ENCODE peak calls at places on chromosome 13, in four cellular contexts. Q is K562, W is suprapubic skin, N is HepG2. U is an unnamed sample.

GRCh38 chr13:22861958-22862466 is 318.8 kb upstream of the SGCG start:
- DNase-seq in Q (no peak), W (no peak), N (no peak), U (no peak)

GRCh38 chr13:99093997-99094396 is 106.7 kb upstream of the UBAC2 start:
- DNase-seq in Q (no peak), W (no peak), N (no peak), U (no peak)

GRCh38 chr13:78827471-78827870 is 168.5 kb upstream of the OBI1 start:
- DNase-seq in Q (no peak), W (no peak), N (no peak), U (no peak)

GRCh38 chr13:64662887-64663593 is 2567.1 kb downstream of the PCDH9 start:
- DNase-seq in Q (no peak), W (no peak), N (no peak), U (no peak)

GRCh38 chr13:28609936-28610335 is 49.0 kb upstream of the POMP start:
- DNase-seq in Q (no peak), W (no peak), N (no peak), U (no peak)

GRCh38 chr13:42561752-42562467 is 12.0 kb upstream of the TNFSF11 start:
- DNase-seq in Q (no peak), W (no peak), N (no peak), U (no peak)

GRCh38 chr13:77235456-77236022 is 91.4 kb downstream of the MYCBP2 start:
- DNase-seq in Q (peak), W (no peak), N (no peak), U (no peak)

GRCh38 chr13:42373048-42373812 is 101.3 kb downstream of the AKAP11 start:
- DNase-seq in Q (no peak), W (no peak), N (no peak), U (no peak)

GRCh38 chr13:98823442-98823841 is 71.0 kb upstream of the SLC15A1 start:
- DNase-seq in Q (no peak), W (no peak), N (no peak), U (no peak)

GRCh38 chr13:106318941-106319411 is 216.5 kb downstream of the EFNB2 start:
- DNase-seq in Q (no peak), W (no peak), N (no peak), U (no peak)

GRCh38 chr13:95050800-95051620 is 250.2 kb downstream of the ABCC4 start:
- DNase-seq in Q (no peak), W (no peak), N (no peak), U (no peak)

GRCh38 chr13:48879854-48880253 is 95.9 kb upstream of the FNDC3A start:
- DNase-seq in Q (no peak), W (no peak), N (no peak), U (no peak)

GRCh38 chr13:40653558-40654318 is 12.7 kb downstream of the FOXO1 start:
- DNase-seq in Q (no peak), W (no peak), N (no peak), U (no peak)

GRCh38 chr13:51801631-51802099 is 2.3 kb downstream of the DHRS12 start:
- DNase-seq in Q (no peak), W (no peak), N (no peak), U (peak)

GRCh38 chr13:81770868-81771505 is 1430.1 kb upstream of the SPRY2 start:
- DNase-seq in Q (no peak), W (no peak), N (no peak), U (no peak)

GRCh38 chr13:34207334-34207733 is 389.4 kb downstream of the RFC3 start:
- DNase-seq in Q (no peak), W (no peak), N (no peak), U (no peak)
- TF ChIP-seq POLR2AphosphoS5 in Q (no peak), W (no peak), N (no peak), U (no peak)

GRCh38 chr13:71867101-71867814 is at the start of gene DACH1:
- DNase-seq in Q (peak), W (peak), N (peak), U (peak)
- TF ChIP-seq POLR2AphosphoS5 in Q (no peak), W (no peak), N (no peak), U (peak)

DNA sequence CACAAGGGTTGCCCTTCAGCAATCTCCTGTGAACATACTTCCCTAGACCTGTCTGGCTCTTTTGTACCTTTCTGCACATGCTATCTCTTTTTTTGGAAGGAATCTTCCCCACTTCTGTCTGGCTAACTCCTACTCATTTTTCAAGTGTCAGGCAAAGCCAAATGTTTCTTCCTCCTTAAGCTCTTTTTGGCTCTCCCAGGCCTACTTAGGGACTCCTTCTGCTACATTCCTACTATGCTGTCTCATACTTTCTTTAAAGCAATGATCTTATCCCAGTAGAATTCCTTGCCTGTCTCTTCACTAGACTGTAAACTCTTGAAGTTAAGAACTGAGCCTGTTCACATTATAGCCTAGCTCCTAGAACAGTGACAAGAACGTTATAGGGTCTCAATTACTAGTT is 114.9 kb upstream of the WASF3 start:
- DNase-seq in Q (no peak), W (no peak), N (no peak), U (no peak)
- TF ChIP-seq POLR2AphosphoS5 in Q (no peak), W (no peak), N (no peak), U (no peak)

GRCh38 chr13:50323440-50324070 is 308.3 kb downstream of the KCNRG start:
- DNase-seq in Q (no peak), W (no peak), N (no peak), U (no peak)

GRCh38 chr13:50318887-50319286 is 303.6 kb downstream of the KCNRG start:
- DNase-seq in Q (peak), W (no peak), N (no peak), U (no peak)

GRCh38 chr13:50322006-50322405 is 306.8 kb downstream of the KCNRG start:
- DNase-seq in Q (no peak), W (no peak), N (no peak), U (no peak)

GRCh38 chr13:50319603-50320296 is 304.5 kb downstream of the KCNRG start:
- DNase-seq in Q (peak), W (no peak), N (peak), U (no peak)

GRCh38 chr13:50320297-50320862 is 305.1 kb downstream of the KCNRG start:
- DNase-seq in Q (no peak), W (no peak), N (peak), U (no peak)
- TF ChIP-seq POLR2AphosphoS5 in Q (no peak), W (no peak), N (no peak), U (no peak)

GRCh38 chr13:50410921-50411712 is 395.9 kb downstream of the KCNRG start:
- DNase-seq in Q (peak), W (no peak), N (peak), U (no peak)
- TF ChIP-seq POLR2AphosphoS5 in Q (peak), W (no peak), N (no peak), U (no peak)

GRCh38 chr13:45396548-45397095 is 21.6 kb downstream of the SLC25A30 start:
- DNase-seq in Q (no peak), W (no peak), N (no peak), U (no peak)
- TF ChIP-seq POLR2AphosphoS5 in Q (no peak), W (no peak), N (no peak), U (no peak)

DNA sequence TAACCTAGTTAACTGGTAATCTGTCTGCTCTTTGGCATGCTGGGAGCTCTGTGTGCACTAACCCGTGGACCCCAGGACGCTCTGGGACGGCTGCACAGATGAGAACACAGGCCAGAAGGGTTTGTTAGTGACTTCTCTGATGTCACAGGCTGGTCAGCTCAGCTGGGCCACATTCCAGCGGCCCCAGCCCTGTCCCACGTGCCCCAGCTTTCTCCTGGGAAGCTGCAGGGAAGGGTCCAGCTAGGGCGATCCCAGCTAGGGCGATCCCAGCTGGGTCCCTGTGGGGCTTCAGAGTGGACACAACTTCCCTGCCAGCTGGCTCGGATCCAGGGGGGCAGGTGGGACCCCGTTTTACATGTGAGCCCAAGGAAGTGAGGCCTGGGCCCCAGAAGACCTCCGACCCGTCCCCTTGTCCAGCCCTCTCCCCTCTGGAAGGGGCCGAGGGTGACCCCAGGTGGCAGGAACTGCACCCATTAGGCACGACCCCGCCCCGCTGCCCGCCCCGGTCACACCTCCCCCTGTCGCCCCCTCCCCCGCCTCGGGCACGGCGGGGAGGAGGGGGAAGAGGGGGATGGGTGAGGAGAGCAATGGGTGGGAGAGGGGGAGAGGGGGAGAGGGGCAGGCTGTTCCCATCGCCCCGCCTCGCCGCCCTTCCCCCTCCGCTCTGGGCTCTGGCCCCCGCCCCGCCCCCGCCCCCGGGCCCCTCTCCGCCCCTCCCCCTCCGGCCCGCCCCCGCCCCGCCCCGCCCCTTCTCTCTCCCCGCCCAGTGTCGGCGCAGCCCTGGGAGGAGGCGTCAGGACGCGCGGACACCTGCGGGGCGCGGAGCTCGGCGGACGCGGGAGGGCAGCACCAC is 75.2 kb upstream of the MCF2L start:
- DNase-seq in Q (peak), W (no peak), N (peak), U (peak)
- TF ChIP-seq POLR2AphosphoS5 in Q (no peak), W (no peak), N (peak), U (peak)

GRCh38 chr13:66948910-66949309 is 281.2 kb downstream of the PCDH9 start:
- DNase-seq in Q (no peak), W (no peak), N (no peak), U (no peak)

GRCh38 chr13:66952507-66952906 is 277.6 kb downstream of the PCDH9 start:
- DNase-seq in Q (no peak), W (no peak), N (no peak), U (no peak)

GRCh38 chr13:66950666-66951065 is 279.5 kb downstream of the PCDH9 start:
- DNase-seq in Q (no peak), W (no peak), N (no peak), U (no peak)

DNA sequence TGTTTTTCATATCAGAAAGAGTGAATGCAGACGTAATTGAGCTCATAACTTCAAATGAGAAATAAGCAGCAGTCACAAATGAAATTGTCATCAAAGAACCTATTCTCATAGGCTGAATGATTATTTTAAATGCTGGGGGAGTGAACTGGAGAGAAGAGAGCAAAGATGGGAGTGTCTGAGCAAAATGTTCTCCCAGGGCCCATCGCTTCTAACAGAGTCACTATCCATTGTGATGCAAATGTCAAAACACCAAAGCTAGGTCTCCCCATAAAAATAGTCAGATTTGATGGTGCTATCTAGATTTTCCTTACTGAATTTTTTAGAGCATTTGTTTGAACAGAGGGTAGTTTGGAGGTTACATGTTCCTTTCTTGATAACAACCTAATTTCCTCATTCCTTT is 278.7 kb downstream of the PCDH9 start:
- DNase-seq in Q (no peak), W (no peak), N (no peak), U (no peak)
- TF ChIP-seq POLR2AphosphoS5 in Q (no peak), W (no peak), N (no peak), U (no peak)

GRCh38 chr13:31891472-31891871 is 140.1 kb upstream of the FRY start:
- DNase-seq in Q (no peak), W (no peak), N (no peak), U (no peak)
- TF ChIP-seq POLR2AphosphoS5 in Q (no peak), W (no peak), N (no peak), U (no peak)